ENCODE peak calls at places on chromosomes 1 and 21, in five cellular contexts. J is CD4-positive, alpha-beta memory T cell; L is naive thymus-derived CD4-positive, alpha-beta T cell; B is thoracic aorta; A is BE2C. I is an unnamed sample.
A peak's percentile ranks its signal among the peaks of the same experiment; 100 is the strongest.

GRCh38 chr1:179169616-179170467 is 59.6 kb downstream of the ABL2 start:
- DNase-seq in A (no peak), L (no peak), J (no peak), B (no peak), I (no peak)

GRCh38 chr1:64121766-64122385 is 81.5 kb upstream of the UBE2U start:
- DNase-seq in B (no peak), J (no peak), A (no peak), L (no peak), I (no peak)

GRCh38 chr1:25715888-25716287 is 84.1 kb upstream of the SELENON start:
- DNase-seq in J (no peak), L (no peak), A (no peak), B (no peak), I (no peak)

GRCh38 chr1:108780937-108781574 is 34.6 kb downstream of the STXBP3 start:
- DNase-seq in J (no peak), B (no peak), A (no peak), L (no peak), I (no peak)

GRCh38 chr1:3702990-3703728 is 49.1 kb upstream of the CCDC27 start:
- DNase-seq in B (no peak), L (no peak), J (no peak), A (no peak), I (no peak)

GRCh38 chr1:3652538-3653285 is 396 bp downstream of the TP73 start:
- DNase-seq in J (peak; percentile 48), B (no peak), A (peak; percentile 29), L (no peak), I (no peak)

GRCh38 chr1:93588206-93588605 is 93.4 kb downstream of the BCAR3 start:
- DNase-seq in B (no peak), L (no peak), J (no peak), A (no peak), I (peak; percentile 66)

GRCh38 chr1:244318512-244318911 is 133.2 kb downstream of the ADSS2 start:
- DNase-seq in A (no peak), L (no peak), B (no peak), J (no peak), I (no peak)

GRCh38 chr1:68213843-68214242 is 18.5 kb downstream of the WLS start:
- DNase-seq in L (no peak), A (peak; percentile 77), J (no peak), B (no peak), I (peak; percentile 54)

GRCh38 chr1:34312359-34312758 is 135.7 kb downstream of the C1orf94 start:
- DNase-seq in L (no peak), B (no peak), J (no peak), A (no peak), I (no peak)

GRCh38 chr1:22363403-22364325 is 88.0 kb upstream of the ZBTB40 start:
- DNase-seq in B (no peak), J (no peak), L (no peak), A (peak; percentile 60), I (no peak)

GRCh38 chr1:117009132-117009531 is 7.6 kb downstream of the CD101 start:
- DNase-seq in L (peak; percentile 45), B (no peak), A (no peak), J (no peak), I (no peak)

GRCh38 chr1:162335126-162335525 is 41.5 kb downstream of the SPATA46 start:
- DNase-seq in L (no peak), J (no peak), B (no peak), A (no peak), I (no peak)

GRCh38 chr1:93804412-93804811 is 74.6 kb downstream of the DNTTIP2 start:
- DNase-seq in A (peak; percentile 18), B (peak; percentile 9), L (no peak), J (no peak), I (no peak)

GRCh38 chr1:9326596-9326995 is 33.9 kb downstream of the SPSB1 start:
- DNase-seq in A (no peak), J (no peak), L (no peak), B (no peak), I (no peak)

GRCh38 chr1:206782448-206782847 is 10.2 kb upstream of the IL10 start:
- DNase-seq in J (no peak), L (no peak), B (no peak), A (no peak), I (no peak)

GRCh38 chr1:183476081-183476480 is 3.8 kb downstream of the SMG7 start:
- DNase-seq in L (no peak), A (no peak), B (no peak), J (no peak), I (no peak)

GRCh38 chr1:35717911-35718476 is 690 bp downstream of the C1orf216 start:
- DNase-seq in B (no peak), J (no peak), A (peak; percentile 25), L (no peak), I (peak; percentile 39)

GRCh38 chr1:174931214-174931613 is 68.5 kb upstream of the CACYBP start:
- DNase-seq in J (no peak), L (no peak), B (no peak), A (no peak), I (no peak)

GRCh38 chr1:112501810-112502641 is 6.7 kb upstream of the WNT2B start:
- DNase-seq in L (peak; percentile 39), A (peak; percentile 76), B (no peak), J (no peak), I (no peak)

GRCh38 chr21:14582934-14583628 is 37.0 kb upstream of the SAMSN1 start:
- DNase-seq in A (no peak), B (no peak), L (no peak), J (no peak), I (no peak)

GRCh38 chr1:180915426-180915965 is 2.8 kb downstream of the KIAA1614 start:
- DNase-seq in J (no peak), L (no peak), B (no peak), A (no peak), I (no peak)

GRCh38 chr21:10272216-10272615 is 249.2 kb upstream of the TPTE start:
- DNase-seq in B (no peak), L (no peak), J (no peak), A (no peak), I (no peak)

GRCh38 chr1:179816196-179816960 is 61.2 kb downstream of the TOR1AIP2 start:
- DNase-seq in A (no peak), B (no peak), J (no peak), L (no peak), I (peak; percentile 43)

GRCh38 chr1:150159550-150159949 is 9.8 kb downstream of the PLEKHO1 start:
- DNase-seq in L (no peak), A (no peak), J (no peak), B (no peak), I (no peak)

GRCh38 chr1:75265792-75266191 is 131.6 kb downstream of the LHX8 start:
- DNase-seq in B (no peak), L (peak; percentile 8), J (no peak), A (no peak), I (no peak)

GRCh38 chr1:42937141-42937696 is 21.4 kb downstream of the SLC2A1 start:
- DNase-seq in J (peak; percentile 54), B (no peak), A (no peak), L (no peak), I (no peak)

GRCh38 chr1:230163205-230163604 is 96.2 kb downstream of the GALNT2 start:
- DNase-seq in L (no peak), J (no peak), A (no peak), B (no peak), I (peak; percentile 81)

GRCh38 chr1:39214998-39215873 is 10.7 kb downstream of the MACF1 start:
- DNase-seq in B (no peak), J (peak; percentile 70), L (peak; percentile 48), A (no peak), I (no peak)

GRCh38 chr1:66925944-66926343 is 1.2 kb downstream of the MIER1 start:
- DNase-seq in L (no peak), B (no peak), J (no peak), A (no peak), I (no peak)

GRCh38 chr21:41316641-41317392 is at the start of gene FAM3B:
- DNase-seq in J (no peak), L (no peak), B (no peak), A (no peak), I (no peak)

DNA sequence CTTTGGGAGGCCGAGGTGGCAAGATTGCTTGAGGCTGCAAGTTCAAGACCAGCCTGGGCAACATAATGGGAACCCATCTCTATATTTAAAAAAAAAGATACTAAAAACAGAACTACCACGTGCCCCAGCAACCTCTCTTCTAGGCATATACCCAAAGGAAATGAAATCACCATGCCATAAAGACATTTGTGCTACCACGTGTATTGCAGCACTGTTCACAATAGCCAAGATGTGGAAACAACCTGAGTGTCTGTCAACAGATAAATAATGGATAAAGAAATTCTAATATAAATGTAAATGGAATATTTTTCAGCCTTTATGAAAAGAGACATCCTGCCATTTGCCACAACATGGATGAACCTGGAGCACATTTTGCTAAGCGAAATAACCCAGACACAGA is 128.6 kb downstream of the PCNX2 start:
- DNase-seq in J (no peak), A (no peak), B (no peak), L (no peak), I (no peak)
- H3K4me1 ChIP-seq in J (no peaks in the 10 kb centered on the region), A (no peaks in the 10 kb centered on the region), B (no peaks in the 10 kb centered on the region), L (no peaks in the 10 kb centered on the region), I (no peaks in the 10 kb centered on the region)

GRCh38 chr1:228733576-228733975 is 1.7 kb upstream of the RHOU start:
- DNase-seq in L (no peak), B (no peak), J (no peak), A (no peak), I (no peak)
- H3K4me1 ChIP-seq in L (no peaks in the 10 kb centered on the region), B (peaks cover 12% of the 10 kb centered on the region), J (peaks cover 27% of the 10 kb centered on the region), A (peaks cover 4% of the 10 kb centered on the region), I (peaks cover 21% of the 10 kb centered on the region)

DNA sequence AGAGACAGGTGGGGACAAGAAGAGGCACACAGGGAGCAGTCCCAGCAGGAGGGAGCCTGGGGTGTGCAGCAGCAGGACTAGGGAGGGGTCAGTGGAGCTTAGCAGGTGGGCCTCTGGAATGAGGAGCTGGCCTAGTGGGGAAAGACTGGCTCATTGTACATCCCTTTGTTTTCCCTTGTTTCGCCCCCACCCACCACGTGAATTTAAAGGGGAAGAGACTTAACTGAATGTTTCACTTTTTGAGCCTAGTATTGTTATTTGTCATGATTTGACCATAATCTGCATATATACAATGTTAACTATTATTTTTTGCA is 181.7 kb downstream of the DHRS3 start:
- DNase-seq in J (no peak), A (no peak), L (no peak), B (no peak), I (no peak)
- H3K4me1 ChIP-seq in J (peaks cover 71% of the 10 kb centered on the region), A (no peaks in the 10 kb centered on the region), L (peaks cover 65% of the 10 kb centered on the region), B (peaks cover 41% of the 10 kb centered on the region), I (peaks cover 68% of the 10 kb centered on the region)

DNA sequence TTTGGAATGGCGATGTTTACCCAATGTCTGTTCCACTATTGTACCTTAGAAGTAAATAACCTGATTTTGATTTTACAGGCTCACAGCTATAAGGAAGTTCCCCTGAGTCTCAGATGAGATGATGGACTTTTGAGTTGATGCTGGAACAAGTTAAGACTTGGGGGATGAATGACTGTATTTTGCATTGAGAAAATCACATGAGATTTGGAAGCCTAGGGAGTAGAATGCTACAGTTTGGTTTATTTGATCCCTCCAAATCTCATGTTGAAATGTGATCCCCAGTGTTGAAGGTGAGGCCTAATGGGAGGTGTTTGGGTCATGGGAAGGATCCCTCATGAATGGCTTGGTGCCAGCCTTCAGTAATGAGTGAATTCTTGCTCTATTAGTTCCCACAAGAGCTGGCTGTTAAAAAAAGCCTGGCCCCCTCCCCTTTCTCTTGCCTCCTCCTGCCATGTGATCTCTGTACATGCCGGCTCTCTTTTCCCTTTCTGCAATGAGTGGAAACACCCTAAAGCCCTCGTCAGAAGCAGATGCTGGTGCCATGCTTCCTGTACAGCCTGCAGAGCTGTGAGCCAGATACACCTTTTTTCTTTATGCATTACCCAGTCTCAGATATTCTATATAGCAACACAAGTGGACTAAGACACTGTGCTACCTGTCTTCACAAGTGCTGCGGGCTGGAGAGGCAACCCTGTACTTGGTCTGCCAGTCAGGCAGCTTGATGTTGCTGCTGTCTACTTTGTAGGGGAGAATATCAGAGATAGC is 77.0 kb upstream of the TLR5 start:
- DNase-seq in B (no peak), J (no peak), A (no peak), L (no peak), I (no peak)
- H3K4me1 ChIP-seq in B (no peaks in the 10 kb centered on the region), J (no peaks in the 10 kb centered on the region), A (no peaks in the 10 kb centered on the region), L (no peaks in the 10 kb centered on the region), I (no peaks in the 10 kb centered on the region)

I was measured in gastrocnemius medialis.